ENCODE peak calls at places on chromosomes 4 and X, in five cellular contexts. X is GM18507; Y is activated T-cell treated with anti-CD3 and anti-CD28 coated beads, Interleukin-2, amount 50 U/mL, for 72 hours; Q is activated CD4-positive, alpha-beta T cell treated with anti-CD3 and anti-CD28 coated beads, Interleukin-2, amount 50 U/mL, for 1 hour; R is nucleus accumbens. P is an unnamed sample.

GRCh38 chr4:20317424-20317985 is 65.8 kb downstream of the SLIT2 start:
- DNase-seq in Y (no peak), X (no peak), Q (no peak), R (no peak), P (no peak)

GRCh38 chrX:50818986-50819385 is 5.0 kb upstream of the SHROOM4 start:
- DNase-seq in R (no peak), Y (no peak), Q (no peak), X (no peak), P (no peak)

GRCh38 chr4:89064848-89065247 is 7.9 kb upstream of the FAM13A start:
- DNase-seq in R (no peak), X (no peak), Q (no peak), Y (no peak), P (no peak)

GRCh38 chr4:76974150-76974549 is 24.6 kb downstream of the SEPTIN11 start:
- DNase-seq in Y (no peak), R (no peak), X (no peak), Q (no peak), P (no peak)

GRCh38 chrX:22538581-22538980 is 265.9 kb downstream of the CBLL2 start:
- DNase-seq in Y (no peak), R (no peak), X (no peak), Q (no peak), P (no peak)

GRCh38 chr4:34170941-34171340 is 2073.4 kb downstream of the ARAP2 start:
- DNase-seq in Q (no peak), X (no peak), R (no peak), Y (no peak), P (no peak)

GRCh38 chr4:184439856-184440592 is 34.3 kb downstream of the IRF2 start:
- DNase-seq in R (no peak), Q (no peak), Y (no peak), X (no peak), P (peak)

GRCh38 chr4:173371292-173372192 is 788 bp downstream of the SAP30 start:
- DNase-seq in Y (peak), R (peak), X (no peak), Q (peak), P (peak)

GRCh38 chrX:152895724-152896420 is 2.0 kb upstream of the ZNF185 start:
- DNase-seq in R (no peak), Y (no peak), X (no peak), Q (no peak), P (no peak)

GRCh38 chr4:114273246-114273645 is 293.8 kb upstream of the ARSJ start:
- DNase-seq in Y (no peak), R (no peak), Q (no peak), X (no peak), P (no peak)

GRCh38 chr4:109077486-109077885 is 225.0 kb downstream of the COL25A1 start:
- DNase-seq in R (no peak), Y (no peak), X (no peak), Q (no peak), P (no peak)